ENCODE peak calls at places on chromosomes 12 and 14, in four cellular contexts. M is activated T-cell treated with anti-CD3 and anti-CD28 coated beads for 24 hours, Y is left colon, U is NCI-H2081. N is an unnamed sample.

GRCh38 chr12:57389033-57389432 is 41.8 kb downstream of the R3HDM2 start:
- DNase-seq in M (no peak), Y (no peak), U (no peak), N (no peak)

GRCh38 chr12:63151898-63152700 is 1.1 kb upstream of the AVPR1A start:
- DNase-seq in M (no peak), Y (no peak), U (peak), N (no peak)

GRCh38 chr12:98838282-98838681 is 193.2 kb downstream of the APAF1 start:
- DNase-seq in M (no peak), Y (no peak), U (no peak), N (no peak)

GRCh38 chr14:56294125-56294524 is 175.9 kb downstream of the PELI2 start:
- DNase-seq in M (no peak), Y (no peak), U (no peak), N (no peak)

GRCh38 chr12:56115329-56115728 is 1.1 kb upstream of the RPL41 start:
- DNase-seq in M (no peak), Y (no peak), U (peak), N (peak)

GRCh38 chr14:99039316-99040041 is 232.5 kb downstream of the BCL11B start:
- DNase-seq in M (no peak), Y (no peak), U (no peak), N (no peak)

GRCh38 chr14:105059917-105060565 is 5.2 kb downstream of the GPR132 start:
- DNase-seq in M (no peak), Y (no peak), U (no peak), N (no peak)

GRCh38 chr12:5434647-5434968 is 2.7 kb downstream of the NTF3 start:
- DNase-seq in M (no peak), Y (no peak), U (no peak), N (no peak)

GRCh38 chr14:93046696-93047050 is 69.1 kb downstream of the ITPK1 start:
- DNase-seq in M (no peak), Y (no peak), U (no peak), N (no peak)

GRCh38 chr12:38392584-38393144 is 76.1 kb downstream of the ALG10B start:
- DNase-seq in M (no peak), Y (no peak), U (no peak), N (no peak)

N was measured in pancreas.